ENCODE peak calls at places on chromosomes 11 and 22, in nine cellular contexts. A, P, C, S, O, G, U, I and K are unnamed samples.

GRCh38 chr11:41461057-41461681 is 1.7 kb upstream of the LRRC4C start:
- DNase-seq in S (no peak), G (peak; percentile 16), A (no peak), O (no peak), U (peak; percentile 50), P (no peak), I (peak; percentile 8), C (no peak), K (no peak)

GRCh38 chr11:7469351-7469865 is 15.9 kb upstream of the OLFML1 start:
- DNase-seq in P (no peak), O (no peak), U (no peak), I (no peak), C (no peak), A (no peak), S (no peak), G (no peak), K (no peak)

GRCh38 chr22:27801197-27801615 is 350 bp downstream of the MN1 start:
- DNase-seq in U (peak; percentile 70), C (no peak), S (no peak), P (no peak), O (peak; percentile 30), I (no peak), G (peak; percentile 47), A (no peak), K (peak; percentile 88)

GRCh38 chr22:22182990-22183264 is 61.7 kb upstream of the VPREB1 start:
- DNase-seq in I (no peak), U (no peak), S (no peak), P (no peak), G (no peak), A (no peak), O (no peak), C (no peak), K (no peak)

GRCh38 chr11:46635557-46636139 is 18.3 kb downstream of the ATG13 start:
- DNase-seq in O (no peak), I (no peak), U (no peak), P (no peak), G (no peak), C (no peak), S (no peak), A (no peak), K (no peak)

GRCh38 chr22:33544707-33545106 is 375.6 kb downstream of the LARGE1 start:
- DNase-seq in G (no peak), C (no peak), P (no peak), I (no peak), U (no peak), S (no peak), O (no peak), A (no peak), K (no peak)

GRCh38 chr11:48081151-48082010 is 101.0 kb downstream of the PTPRJ start:
- DNase-seq in S (no peak), G (peak; percentile 85), C (peak; percentile 69), I (no peak), U (no peak), A (peak; percentile 79), O (no peak), P (peak; percentile 36), K (peak; percentile 55)

GRCh38 chr11:93216511-93217121 is 18.8 kb upstream of the SLC36A4 start:
- DNase-seq in U (no peak), O (no peak), I (no peak), P (no peak), S (no peak), A (no peak), C (no peak), G (no peak), K (no peak)

GRCh38 chr22:23287136-23288095 is 107.1 kb downstream of the BCR start:
- DNase-seq in O (no peak), P (no peak), S (no peak), I (peak; percentile 74), G (no peak), C (no peak), U (no peak), A (no peak), K (peak; percentile 56)

GRCh38 chr11:18490736-18491485 is 35.3 kb downstream of the LDHAL6A start:
- DNase-seq in S (no peak), O (no peak), U (no peak), I (no peak), P (no peak), G (no peak), A (no peak), C (no peak), K (no peak)

GRCh38 chr11:92552942-92553341 is 328.3 kb downstream of the FAT3 start:
- DNase-seq in G (no peak), C (no peak), S (no peak), O (no peak), I (no peak), U (no peak), P (no peak), A (no peak), K (no peak)

GRCh38 chr11:9903579-9903978 is 239.7 kb downstream of the SWAP70 start:
- DNase-seq in U (no peak), A (no peak), G (no peak), I (no peak), C (no peak), O (no peak), P (no peak), S (no peak), K (no peak)

GRCh38 chr22:37273126-37273845 is 9.0 kb upstream of the CYTH4 start:
- DNase-seq in I (peak; percentile 35), G (no peak), U (no peak), C (no peak), A (peak; percentile 65), O (no peak), P (no peak), S (no peak), K (no peak)

GRCh38 chr11:5550440-5551095 is 2.2 kb upstream of the OR52H1 start:
- DNase-seq in U (no peak), G (no peak), I (no peak), A (no peak), P (no peak), O (no peak), S (peak; percentile 8), C (no peak), K (no peak)

GRCh38 chr11:104092744-104093143 is 56.3 kb downstream of the DDI1 start:
- DNase-seq in G (peak; percentile 6), S (no peak), U (no peak), A (no peak), P (no peak), I (no peak), C (no peak), O (no peak), K (no peak)

GRCh38 chr22:38940985-38941384 is 16.4 kb upstream of the APOBEC3A start:
- DNase-seq in S (no peak), O (no peak), G (no peak), A (no peak), C (no peak), I (no peak), U (no peak), P (no peak), K (no peak)

GRCh38 chr11:113178671-113179070 is 135.7 kb upstream of the TTC12 start:
- DNase-seq in C (no peak), O (no peak), A (no peak), S (no peak), G (no peak), U (no peak), I (no peak), P (no peak), K (no peak)

GRCh38 chr11:115665958-115666357 is 161.7 kb upstream of the CADM1 start:
- DNase-seq in S (no peak), G (no peak), A (no peak), O (no peak), C (no peak), I (no peak), U (no peak), P (no peak), K (no peak)

GRCh38 chr11:127485541-127485940 is 485.0 kb upstream of the KIRREL3 start:
- DNase-seq in P (no peak), C (no peak), I (no peak), U (no peak), S (no peak), G (no peak), A (no peak), O (no peak), K (no peak)

GRCh38 chr11:76030286-76030685 is 176.0 kb downstream of the WNT11 start:
- DNase-seq in U (peak; percentile 27), G (peak; percentile 96), P (no peak), I (no peak), C (no peak), S (no peak), A (no peak), O (no peak), K (no peak)

GRCh38 chr11:72037554-72038311 is 39.0 kb downstream of the IL18BP start:
- DNase-seq in U (no peak), G (no peak), S (no peak), A (no peak), O (no peak), P (no peak), C (no peak), I (no peak), K (no peak)

GRCh38 chr11:14342906-14343305 is 16.1 kb downstream of the RRAS2 start:
- DNase-seq in C (no peak), G (no peak), P (no peak), S (no peak), O (no peak), I (no peak), U (no peak), A (no peak), K (no peak)

DNA sequence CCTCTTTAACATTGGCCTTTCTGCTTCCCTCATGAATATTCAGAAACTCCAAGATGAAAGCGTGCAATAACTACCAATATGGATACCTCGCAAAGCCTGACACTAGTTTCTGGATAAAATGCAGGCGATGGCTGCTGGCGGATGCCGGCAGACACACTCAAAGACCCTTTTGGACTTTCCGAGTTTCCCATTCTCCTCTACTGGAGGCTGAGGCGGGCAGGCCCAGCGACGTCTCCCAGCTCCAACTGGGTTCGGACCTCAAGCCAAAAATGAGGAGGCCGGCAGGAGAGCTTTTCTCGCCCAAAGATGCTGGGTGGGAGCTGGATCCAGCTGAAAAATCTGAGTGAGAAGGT is 376 bp upstream of the FEZ1 start:
- DNase-seq in A (no peak), G (no peak), C (no peak), I (no peak), P (no peak), U (peak; percentile 44), O (no peak), S (no peak), K (no peak)
- H3K4me3 ChIP-seq in A (peak overlapping the region; percentile 52), G (peak overlapping the region; percentile 73), C (peak overlapping the region; percentile 49), I (peak overlapping the region; percentile 37), P (peak overlapping the region; percentile 57), U (peak overlapping the region; percentile 94), O (peak overlapping the region; percentile 44), S (no peak overlapping the region), K (no peak overlapping the region)

GRCh38 chr11:43053638-43054412 is 258.0 kb upstream of the API5 start:
- DNase-seq in G (no peak), O (no peak), C (no peak), U (no peak), S (no peak), P (no peak), I (no peak), A (no peak), K (no peak)
- TF ChIP-seq POLR2AphosphoS5 in G (no peak), O (no peak), C (no peak), U (no peak), S (no peak), P (no peak), I (no peak), A (no peak), K (no peak)

GRCh38 chr11:67267188-67268035 is 1.1 kb downstream of the GRK2 start:
- DNase-seq in U (no peak), A (peak; percentile 89), G (no peak), C (peak; percentile 58), I (no peak), O (peak; percentile 87), S (no peak), P (no peak), K (peak; percentile 52)
- TF ChIP-seq CTCF in U (no peak), A (no peak), G (no peak), C (no peak), I (no peak), O (no peak), S (no peak), P (no peak), K (no peak)

GRCh38 chr11:64659417-64660144 is 63.4 kb downstream of the NRXN2 start:
- DNase-seq in U (no peak), A (no peak), C (no peak), G (no peak), S (no peak), I (peak; percentile 75), O (no peak), P (no peak), K (no peak)
- H3K4me3 ChIP-seq in U (no peak overlapping the region), A (no peak overlapping the region), C (no peak overlapping the region), G (no peak overlapping the region), S (no peak overlapping the region), I (no peak overlapping the region), O (no peak overlapping the region), P (no peak overlapping the region), K (no peak overlapping the region)